ENCODE peak calls at places on chromosomes 16 and 17, in ten cellular contexts. One of them, this sample, is unnamed.
A peak's percentile ranks its signal among the peaks of the same experiment; 100 is the strongest.

GRCh38 chr17:54903375-54903774 is 2.7 kb downstream of the TOM1L1 start:
- DNase-seq in CD8-positive, alpha-beta memory T cell: no peak
- DNase-seq in dorsolateral prefrontal cortex: no peak
- DNase-seq in body of pancreas: peak; percentile 90
- DNase-seq in lung: peak; percentile 46
- DNase-seq in pancreas: peak; percentile 79
- DNase-seq in ascending aorta: no peak
- DNase-seq in CD4-positive, CD25-positive, alpha-beta regulatory T cell: no peak
- DNase-seq in tibial artery: no peak
- DNase-seq in MM.1S: no peak
- DNase-seq in this sample: no peak

GRCh38 chr17:34413443-34414076 is 50.5 kb upstream of the CCL1 start:
- DNase-seq in CD8-positive, alpha-beta memory T cell: no peak
- DNase-seq in dorsolateral prefrontal cortex: peak; percentile 68
- DNase-seq in body of pancreas: no peak
- DNase-seq in lung: no peak
- DNase-seq in pancreas: no peak
- DNase-seq in ascending aorta: no peak
- DNase-seq in CD4-positive, CD25-positive, alpha-beta regulatory T cell: no peak
- DNase-seq in tibial artery: no peak
- DNase-seq in MM.1S: no peak
- DNase-seq in this sample: no peak

GRCh38 chr17:56817066-56817465 is 16.7 kb downstream of the C17orf67 start:
- DNase-seq in CD8-positive, alpha-beta memory T cell: no peak
- DNase-seq in dorsolateral prefrontal cortex: no peak
- DNase-seq in body of pancreas: no peak
- DNase-seq in lung: no peak
- DNase-seq in pancreas: no peak
- DNase-seq in ascending aorta: no peak
- DNase-seq in CD4-positive, CD25-positive, alpha-beta regulatory T cell: no peak
- DNase-seq in tibial artery: no peak
- DNase-seq in MM.1S: no peak
- DNase-seq in this sample: no peak

GRCh38 chr16:80407265-80407987 is 133.4 kb upstream of the DYNLRB2 start:
- DNase-seq in CD8-positive, alpha-beta memory T cell: no peak
- DNase-seq in dorsolateral prefrontal cortex: no peak
- DNase-seq in body of pancreas: no peak
- DNase-seq in lung: no peak
- DNase-seq in pancreas: no peak
- DNase-seq in ascending aorta: no peak
- DNase-seq in CD4-positive, CD25-positive, alpha-beta regulatory T cell: no peak
- DNase-seq in tibial artery: no peak
- DNase-seq in MM.1S: no peak
- DNase-seq in this sample: no peak

GRCh38 chr17:33267279-33267790 is 25.8 kb downstream of the ASIC2 start:
- DNase-seq in CD8-positive, alpha-beta memory T cell: no peak
- DNase-seq in dorsolateral prefrontal cortex: no peak
- DNase-seq in body of pancreas: no peak
- DNase-seq in lung: no peak
- DNase-seq in pancreas: no peak
- DNase-seq in ascending aorta: no peak
- DNase-seq in CD4-positive, CD25-positive, alpha-beta regulatory T cell: no peak
- DNase-seq in tibial artery: no peak
- DNase-seq in MM.1S: no peak
- DNase-seq in this sample: peak; percentile 57

GRCh38 chr16:75266738-75267630 is 15.6 kb upstream of the BCAR1 start:
- DNase-seq in CD8-positive, alpha-beta memory T cell: no peak
- DNase-seq in dorsolateral prefrontal cortex: no peak
- DNase-seq in body of pancreas: no peak
- DNase-seq in lung: no peak
- DNase-seq in pancreas: no peak
- DNase-seq in ascending aorta: no peak
- DNase-seq in CD4-positive, CD25-positive, alpha-beta regulatory T cell: no peak
- DNase-seq in tibial artery: no peak
- DNase-seq in MM.1S: no peak
- DNase-seq in this sample: no peak

GRCh38 chr17:17628388-17629008 is 37.0 kb upstream of the PEMT start:
- DNase-seq in CD8-positive, alpha-beta memory T cell: peak; percentile 36
- DNase-seq in dorsolateral prefrontal cortex: no peak
- DNase-seq in body of pancreas: no peak
- DNase-seq in lung: no peak
- DNase-seq in pancreas: no peak
- DNase-seq in ascending aorta: no peak
- DNase-seq in CD4-positive, CD25-positive, alpha-beta regulatory T cell: peak; percentile 75
- DNase-seq in tibial artery: no peak
- DNase-seq in MM.1S: peak; percentile 67
- DNase-seq in this sample: no peak

GRCh38 chr16:11901091-11901490 is 14.7 kb downstream of the GSPT1 start:
- DNase-seq in CD8-positive, alpha-beta memory T cell: no peak
- DNase-seq in dorsolateral prefrontal cortex: no peak
- DNase-seq in body of pancreas: no peak
- DNase-seq in lung: no peak
- DNase-seq in pancreas: no peak
- DNase-seq in ascending aorta: no peak
- DNase-seq in CD4-positive, CD25-positive, alpha-beta regulatory T cell: no peak
- DNase-seq in tibial artery: no peak
- DNase-seq in MM.1S: no peak
- DNase-seq in this sample: no peak

GRCh38 chr16:9351440-9351839 is 260.0 kb downstream of the HAPSTR1 start:
- DNase-seq in CD8-positive, alpha-beta memory T cell: no peak
- DNase-seq in dorsolateral prefrontal cortex: no peak
- DNase-seq in body of pancreas: peak; percentile 85
- DNase-seq in lung: no peak
- DNase-seq in pancreas: peak; percentile 79
- DNase-seq in ascending aorta: no peak
- DNase-seq in CD4-positive, CD25-positive, alpha-beta regulatory T cell: no peak
- DNase-seq in tibial artery: no peak
- DNase-seq in MM.1S: no peak
- DNase-seq in this sample: no peak

GRCh38 chr17:5822281-5823060 is 238.2 kb upstream of the NLRP1 start:
- DNase-seq in CD8-positive, alpha-beta memory T cell: no peak
- DNase-seq in dorsolateral prefrontal cortex: no peak
- DNase-seq in body of pancreas: no peak
- DNase-seq in lung: peak; percentile 16
- DNase-seq in pancreas: no peak
- DNase-seq in ascending aorta: no peak
- DNase-seq in CD4-positive, CD25-positive, alpha-beta regulatory T cell: no peak
- DNase-seq in tibial artery: no peak
- DNase-seq in MM.1S: no peak
- DNase-seq in this sample: no peak

GRCh38 chr17:79117905-79118487 is 43.4 kb downstream of the ENGASE start:
- DNase-seq in CD8-positive, alpha-beta memory T cell: no peak
- DNase-seq in dorsolateral prefrontal cortex: peak; percentile 81
- DNase-seq in body of pancreas: no peak
- DNase-seq in lung: no peak
- DNase-seq in pancreas: no peak
- DNase-seq in ascending aorta: no peak
- DNase-seq in CD4-positive, CD25-positive, alpha-beta regulatory T cell: no peak
- DNase-seq in tibial artery: no peak
- DNase-seq in MM.1S: no peak
- DNase-seq in this sample: no peak

GRCh38 chr17:66784621-66785364 is 50.1 kb upstream of the CACNG5 start:
- DNase-seq in CD8-positive, alpha-beta memory T cell: no peak
- DNase-seq in dorsolateral prefrontal cortex: no peak
- DNase-seq in body of pancreas: no peak
- DNase-seq in lung: peak; percentile 36
- DNase-seq in pancreas: no peak
- DNase-seq in ascending aorta: no peak
- DNase-seq in CD4-positive, CD25-positive, alpha-beta regulatory T cell: no peak
- DNase-seq in tibial artery: no peak
- DNase-seq in MM.1S: no peak
- DNase-seq in this sample: no peak

GRCh38 chr17:50028207-50029120 is 27.4 kb upstream of the ITGA3 start:
- DNase-seq in CD8-positive, alpha-beta memory T cell: no peak
- DNase-seq in dorsolateral prefrontal cortex: no peak
- DNase-seq in body of pancreas: peak; percentile 47
- DNase-seq in lung: peak; percentile 43
- DNase-seq in pancreas: peak; percentile 44
- DNase-seq in ascending aorta: peak; percentile 78
- DNase-seq in CD4-positive, CD25-positive, alpha-beta regulatory T cell: no peak
- DNase-seq in tibial artery: peak; percentile 56
- DNase-seq in MM.1S: no peak
- DNase-seq in this sample: no peak

GRCh38 chr16:5027086-5027485 is 6.6 kb downstream of the NAGPA start:
- DNase-seq in CD8-positive, alpha-beta memory T cell: no peak
- DNase-seq in dorsolateral prefrontal cortex: no peak
- DNase-seq in body of pancreas: no peak
- DNase-seq in lung: no peak
- DNase-seq in pancreas: no peak
- DNase-seq in ascending aorta: no peak
- DNase-seq in CD4-positive, CD25-positive, alpha-beta regulatory T cell: no peak
- DNase-seq in tibial artery: no peak
- DNase-seq in MM.1S: no peak
- DNase-seq in this sample: no peak

GRCh38 chr16:26995522-26995921 is 71.2 kb upstream of the C16orf82 start:
- DNase-seq in CD8-positive, alpha-beta memory T cell: no peak
- DNase-seq in dorsolateral prefrontal cortex: no peak
- DNase-seq in body of pancreas: no peak
- DNase-seq in lung: no peak
- DNase-seq in pancreas: no peak
- DNase-seq in ascending aorta: no peak
- DNase-seq in CD4-positive, CD25-positive, alpha-beta regulatory T cell: no peak
- DNase-seq in tibial artery: no peak
- DNase-seq in MM.1S: no peak
- DNase-seq in this sample: no peak

GRCh38 chr16:29290631-29291247 is 115.8 kb downstream of the NPIPB11 start:
- DNase-seq in CD8-positive, alpha-beta memory T cell: peak; percentile 38
- DNase-seq in dorsolateral prefrontal cortex: peak; percentile 81
- DNase-seq in body of pancreas: peak; percentile 97
- DNase-seq in lung: peak; percentile 98
- DNase-seq in pancreas: peak; percentile 96
- DNase-seq in ascending aorta: peak; percentile 98
- DNase-seq in CD4-positive, CD25-positive, alpha-beta regulatory T cell: peak; percentile 46
- DNase-seq in tibial artery: peak; percentile 98
- DNase-seq in MM.1S: peak; percentile 50
- DNase-seq in this sample: peak; percentile 87
- H3K4me3 ChIP-seq in CD8-positive, alpha-beta memory T cell: no peak overlapping the region
- H3K4me3 ChIP-seq in dorsolateral prefrontal cortex: no peak overlapping the region
- H3K4me3 ChIP-seq in body of pancreas: no peak overlapping the region
- H3K4me3 ChIP-seq in lung: no peak overlapping the region
- H3K4me3 ChIP-seq in pancreas: peak overlapping the region; percentile 28
- H3K4me3 ChIP-seq in ascending aorta: peak overlapping the region; percentile 33
- H3K4me3 ChIP-seq in CD4-positive, CD25-positive, alpha-beta regulatory T cell: no peak overlapping the region
- H3K4me3 ChIP-seq in tibial artery: peak overlapping the region; percentile 42
- H3K4me3 ChIP-seq in MM.1S: no peak overlapping the region
- H3K4me3 ChIP-seq in this sample: peak overlapping the region; percentile 45

GRCh38 chr17:68775338-68775737 is 174.2 kb upstream of the FAM20A start:
- DNase-seq in CD8-positive, alpha-beta memory T cell: no peak
- DNase-seq in dorsolateral prefrontal cortex: no peak
- DNase-seq in body of pancreas: no peak
- DNase-seq in lung: no peak
- DNase-seq in pancreas: no peak
- DNase-seq in ascending aorta: no peak
- DNase-seq in CD4-positive, CD25-positive, alpha-beta regulatory T cell: no peak
- DNase-seq in tibial artery: no peak
- DNase-seq in MM.1S: no peak
- DNase-seq in this sample: no peak

GRCh38 chr17:68777856-68778694 is 176.9 kb upstream of the FAM20A start:
- DNase-seq in CD8-positive, alpha-beta memory T cell: no peak
- DNase-seq in dorsolateral prefrontal cortex: no peak
- DNase-seq in body of pancreas: no peak
- DNase-seq in lung: no peak
- DNase-seq in pancreas: no peak
- DNase-seq in ascending aorta: no peak
- DNase-seq in CD4-positive, CD25-positive, alpha-beta regulatory T cell: no peak
- DNase-seq in tibial artery: no peak
- DNase-seq in MM.1S: no peak
- DNase-seq in this sample: no peak

GRCh38 chr17:68776451-68776850 is 175.3 kb upstream of the FAM20A start:
- DNase-seq in CD8-positive, alpha-beta memory T cell: no peak
- DNase-seq in dorsolateral prefrontal cortex: no peak
- DNase-seq in body of pancreas: no peak
- DNase-seq in lung: no peak
- DNase-seq in pancreas: no peak
- DNase-seq in ascending aorta: no peak
- DNase-seq in CD4-positive, CD25-positive, alpha-beta regulatory T cell: no peak
- DNase-seq in tibial artery: no peak
- DNase-seq in MM.1S: no peak
- DNase-seq in this sample: no peak

GRCh38 chr17:68777243-68777855 is 176.2 kb upstream of the FAM20A start:
- DNase-seq in CD8-positive, alpha-beta memory T cell: peak; percentile 7
- DNase-seq in dorsolateral prefrontal cortex: no peak
- DNase-seq in body of pancreas: peak; percentile 67
- DNase-seq in lung: no peak
- DNase-seq in pancreas: peak; percentile 36
- DNase-seq in ascending aorta: peak; percentile 79
- DNase-seq in CD4-positive, CD25-positive, alpha-beta regulatory T cell: peak; percentile 46
- DNase-seq in tibial artery: peak; percentile 57
- DNase-seq in MM.1S: peak; percentile 51
- DNase-seq in this sample: peak; percentile 36

DNA sequence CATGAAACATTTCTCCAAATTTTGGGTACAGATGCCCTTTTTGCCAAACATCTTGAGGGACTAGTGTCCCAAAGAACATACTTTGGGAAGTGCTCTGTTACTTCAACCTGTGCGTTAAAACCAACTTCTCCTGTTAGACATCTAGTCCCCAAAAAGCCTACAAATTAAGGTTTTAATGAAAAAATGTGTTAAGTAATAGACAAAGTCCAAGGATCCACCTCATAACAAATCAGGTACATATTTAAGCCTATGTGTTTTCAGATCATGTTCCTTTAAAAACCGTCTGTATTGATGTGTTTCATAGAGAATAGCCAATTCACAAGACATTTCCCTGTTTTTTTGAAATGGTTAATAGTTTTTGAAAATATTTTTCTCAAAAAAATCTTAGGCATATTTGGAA is 174.8 kb upstream of the FAM20A start:
- DNase-seq in CD8-positive, alpha-beta memory T cell: no peak
- DNase-seq in dorsolateral prefrontal cortex: no peak
- DNase-seq in body of pancreas: no peak
- DNase-seq in lung: no peak
- DNase-seq in pancreas: no peak
- DNase-seq in ascending aorta: no peak
- DNase-seq in CD4-positive, CD25-positive, alpha-beta regulatory T cell: no peak
- DNase-seq in tibial artery: no peak
- DNase-seq in MM.1S: no peak
- DNase-seq in this sample: no peak
- H3K27ac ChIP-seq in CD8-positive, alpha-beta memory T cell: no peak overlapping the region
- H3K27ac ChIP-seq in dorsolateral prefrontal cortex: peak overlapping the region; percentile 88
- H3K27ac ChIP-seq in body of pancreas: no peak overlapping the region
- H3K27ac ChIP-seq in lung: no peak overlapping the region
- H3K27ac ChIP-seq in pancreas: no peak overlapping the region
- H3K27ac ChIP-seq in ascending aorta: peak overlapping the region; percentile 39
- H3K27ac ChIP-seq in CD4-positive, CD25-positive, alpha-beta regulatory T cell: no peak overlapping the region
- H3K27ac ChIP-seq in tibial artery: no peak overlapping the region
- H3K27ac ChIP-seq in MM.1S: no peak overlapping the region
- H3K27ac ChIP-seq in this sample: no peak overlapping the region

GRCh38 chr16:54281535-54282201 is 4.9 kb downstream of the IRX3 start:
- DNase-seq in CD8-positive, alpha-beta memory T cell: no peak
- DNase-seq in dorsolateral prefrontal cortex: no peak
- DNase-seq in body of pancreas: no peak
- DNase-seq in lung: no peak
- DNase-seq in pancreas: no peak
- DNase-seq in ascending aorta: no peak
- DNase-seq in CD4-positive, CD25-positive, alpha-beta regulatory T cell: no peak
- DNase-seq in tibial artery: no peak
- DNase-seq in MM.1S: no peak
- DNase-seq in this sample: no peak
- H3K4me3 ChIP-seq in CD8-positive, alpha-beta memory T cell: no peak overlapping the region
- H3K4me3 ChIP-seq in dorsolateral prefrontal cortex: no peak overlapping the region
- H3K4me3 ChIP-seq in body of pancreas: no peak overlapping the region
- H3K4me3 ChIP-seq in lung: no peak overlapping the region
- H3K4me3 ChIP-seq in pancreas: peak overlapping the region; percentile 6
- H3K4me3 ChIP-seq in ascending aorta: peak overlapping the region; percentile 26
- H3K4me3 ChIP-seq in CD4-positive, CD25-positive, alpha-beta regulatory T cell: no peak overlapping the region
- H3K4me3 ChIP-seq in tibial artery: no peak overlapping the region
- H3K4me3 ChIP-seq in MM.1S: no peak overlapping the region
- H3K4me3 ChIP-seq in this sample: no peak overlapping the region

GRCh38 chr16:86577314-86577971 is 906 bp upstream of the FOXL1 start:
- DNase-seq in CD8-positive, alpha-beta memory T cell: no peak
- DNase-seq in dorsolateral prefrontal cortex: no peak
- DNase-seq in body of pancreas: no peak
- DNase-seq in lung: no peak
- DNase-seq in pancreas: no peak
- DNase-seq in ascending aorta: peak; percentile 74
- DNase-seq in CD4-positive, CD25-positive, alpha-beta regulatory T cell: no peak
- DNase-seq in tibial artery: no peak
- DNase-seq in MM.1S: no peak
- DNase-seq in this sample: peak; percentile 93
- H3K27ac ChIP-seq in CD8-positive, alpha-beta memory T cell: no peak overlapping the region
- H3K27ac ChIP-seq in dorsolateral prefrontal cortex: no peak overlapping the region
- H3K27ac ChIP-seq in body of pancreas: no peak overlapping the region
- H3K27ac ChIP-seq in lung: peak overlapping the region; percentile 37
- H3K27ac ChIP-seq in pancreas: no peak overlapping the region
- H3K27ac ChIP-seq in ascending aorta: peak overlapping the region; percentile 91
- H3K27ac ChIP-seq in CD4-positive, CD25-positive, alpha-beta regulatory T cell: no peak overlapping the region
- H3K27ac ChIP-seq in tibial artery: peak overlapping the region; percentile 97
- H3K27ac ChIP-seq in MM.1S: no peak overlapping the region
- H3K27ac ChIP-seq in this sample: peak overlapping the region; percentile 100